ENCODE peak calls at places on chromosome 11, in five cellular contexts. F, S, Q, V and K are unnamed samples.

GRCh38 chr11:132072880-132073213 is 702.4 kb downstream of the NTM start:
- DNase-seq in F (no peak), S (no peak), Q (no peak), V (no peak), K (no peak)

GRCh38 chr11:65651589-65652510 is 10.9 kb downstream of the RELA start:
- DNase-seq in F (no peak), S (no peak), Q (peak; percentile 71), V (peak; percentile 98), K (no peak)

GRCh38 chr11:103534191-103534590 is 425.0 kb downstream of the DYNC2H1 start:
- DNase-seq in F (no peak), S (no peak), Q (no peak), V (no peak), K (no peak)

GRCh38 chr11:105763594-105763993 is 153.7 kb downstream of the GRIA4 start:
- DNase-seq in F (no peak), S (no peak), Q (no peak), V (no peak), K (no peak)

GRCh38 chr11:69931994-69932910 is 113.0 kb upstream of the FGF3 start:
- DNase-seq in F (no peak), S (no peak), Q (no peak), V (no peak), K (no peak)

GRCh38 chr11:75734491-75735180 is 17.0 kb downstream of the MOGAT2 start:
- DNase-seq in F (no peak), S (no peak), Q (no peak), V (peak; percentile 86), K (no peak)

GRCh38 chr11:130609121-130610035 is 160.9 kb downstream of the ADAMTS15 start:
- DNase-seq in F (peak; percentile 36), S (no peak), Q (no peak), V (peak; percentile 38), K (no peak)

GRCh38 chr11:15800121-15800800 is 556.1 kb downstream of the SOX6 start:
- DNase-seq in F (peak; percentile 29), S (no peak), Q (peak; percentile 78), V (peak; percentile 54), K (no peak)

GRCh38 chr11:46736615-46737014 is 17.6 kb downstream of the F2 start:
- DNase-seq in F (no peak), S (no peak), Q (no peak), V (peak; percentile 54), K (no peak)

GRCh38 chr11:111308140-111308539 is 9.8 kb downstream of the POU2AF3 start:
- DNase-seq in F (no peak), S (no peak), Q (no peak), V (peak; percentile 93), K (no peak)

GRCh38 chr11:65116370-65117205 is 913 bp downstream of the ZNHIT2 start:
- DNase-seq in F (peak; percentile 41), S (no peak), Q (no peak), V (peak; percentile 65), K (peak; percentile 5)

GRCh38 chr11:61173456-61173855 is 12.2 kb upstream of the VPS37C start:
- DNase-seq in F (peak; percentile 61), S (no peak), Q (no peak), V (peak; percentile 81), K (no peak)